ENCODE peak calls at places on chromosomes 13 and 19, in nine cellular contexts. Q is hippocampal formation, G is DMS153, M is caudate nucleus, U is right lobe of liver, Y is T-helper 1 cell, V is lung microvascular endothelial cell, L is mesothelial cell of epicardium, W is smooth muscle cell of the brain vasculature. C is an unnamed sample.

GRCh38 chr13:59303433-59303832 is 860.3 kb downstream of the DIAPH3 start:
- DNase-seq in L (no peak), M (no peak), Y (no peak), G (peak), Q (no peak), U (no peak), W (no peak), V (no peak), C (no peak)

GRCh38 chr13:21240586-21240985 is 64.1 kb downstream of the MRPL57 start:
- DNase-seq in G (no peak), Y (no peak), W (no peak), L (no peak), M (no peak), Q (no peak), U (no peak), V (peak), C (no peak)

GRCh38 chr19:34574704-34575103 is 93.1 kb downstream of the WTIP start:
- DNase-seq in W (no peak), U (no peak), M (no peak), Y (no peak), L (no peak), G (no peak), Q (no peak), V (no peak), C (no peak)

GRCh38 chr19:35034005-35034502 is 3.8 kb downstream of the SCN1B start:
- DNase-seq in Q (no peak), Y (no peak), U (no peak), G (no peak), L (no peak), M (no peak), V (no peak), W (no peak), C (no peak)

GRCh38 chr13:29909975-29910674 is 59.7 kb upstream of the UBL3 start:
- DNase-seq in G (no peak), Q (no peak), L (no peak), V (no peak), U (no peak), Y (no peak), W (no peak), M (no peak), C (no peak)

GRCh38 chr13:33571618-33572017 is 246.3 kb upstream of the RFC3 start:
- DNase-seq in V (no peak), Y (no peak), Q (no peak), M (no peak), U (no peak), W (no peak), L (no peak), G (no peak), C (no peak)

GRCh38 chr19:49688531-49689132 is 762 bp upstream of the ADM5 start:
- DNase-seq in Y (no peak), G (no peak), U (no peak), V (peak), M (no peak), L (no peak), Q (no peak), W (no peak), C (no peak)

GRCh38 chr13:50107205-50107604 is 92.0 kb downstream of the KCNRG start:
- DNase-seq in W (no peak), Y (no peak), G (no peak), Q (no peak), V (no peak), L (no peak), M (no peak), U (no peak), C (no peak)

GRCh38 chr19:17243854-17244617 is 1.7 kb downstream of the NR2F6 start:
- DNase-seq in L (no peak), M (no peak), Q (no peak), U (peak), V (peak), G (no peak), W (no peak), Y (no peak), C (no peak)

GRCh38 chr13:22929391-22930126 is 251.2 kb upstream of the SGCG start:
- DNase-seq in L (no peak), M (no peak), Q (no peak), Y (no peak), G (no peak), W (no peak), V (no peak), U (no peak), C (no peak)

C was measured in NCI-H2029 treated with DMSO at 0.1 percent for 48 hours.